ENCODE peak calls at places on chromosomes 4 and X, in eight cellular contexts. One of them, this sample, is unnamed.

GRCh38 chr4:147799986-147800555 is 68.2 kb downstream of the ARHGAP10 start:
- DNase-seq in GM23248: no peak
- DNase-seq in HuH-7: no peak
- DNase-seq in LoVo: no peak
- DNase-seq in mucosa of descending colon: no peak
- DNase-seq in stimulated activated naive B cell treated with anti-CD40 and anti-IgM and Interleukin-4, amounts not matched to agents 10 μg/mL and 1 μg/mL and 100 μg/mL, for 72 hours: peak
- DNase-seq in CD8-positive, alpha-beta memory T cell: peak
- DNase-seq in GM04504: no peak
- DNase-seq in this sample: no peak

GRCh38 chrX:139932077-139932900 is 564 bp downstream of the ATP11C start:
- DNase-seq in GM23248: peak
- DNase-seq in HuH-7: no peak
- DNase-seq in LoVo: peak
- DNase-seq in mucosa of descending colon: peak
- DNase-seq in stimulated activated naive B cell treated with anti-CD40 and anti-IgM and Interleukin-4, amounts not matched to agents 10 μg/mL and 1 μg/mL and 100 μg/mL, for 72 hours: peak
- DNase-seq in CD8-positive, alpha-beta memory T cell: no peak
- DNase-seq in GM04504: no peak
- DNase-seq in this sample: peak

GRCh38 chrX:23803931-23804381 is 21.0 kb downstream of the SAT1 start:
- DNase-seq in GM23248: peak
- DNase-seq in HuH-7: no peak
- DNase-seq in LoVo: peak
- DNase-seq in mucosa of descending colon: peak
- DNase-seq in stimulated activated naive B cell treated with anti-CD40 and anti-IgM and Interleukin-4, amounts not matched to agents 10 μg/mL and 1 μg/mL and 100 μg/mL, for 72 hours: no peak
- DNase-seq in CD8-positive, alpha-beta memory T cell: no peak
- DNase-seq in GM04504: no peak
- DNase-seq in this sample: peak

GRCh38 chr4:85243857-85244256 is 231.1 kb upstream of the ARHGAP24 start:
- DNase-seq in GM23248: no peak
- DNase-seq in HuH-7: no peak
- DNase-seq in LoVo: no peak
- DNase-seq in mucosa of descending colon: no peak
- DNase-seq in stimulated activated naive B cell treated with anti-CD40 and anti-IgM and Interleukin-4, amounts not matched to agents 10 μg/mL and 1 μg/mL and 100 μg/mL, for 72 hours: no peak
- DNase-seq in CD8-positive, alpha-beta memory T cell: no peak
- DNase-seq in GM04504: no peak
- DNase-seq in this sample: no peak

GRCh38 chrX:143757375-143757774 is 36.8 kb upstream of the SPANXN2 start:
- DNase-seq in GM23248: no peak
- DNase-seq in HuH-7: no peak
- DNase-seq in LoVo: no peak
- DNase-seq in mucosa of descending colon: no peak
- DNase-seq in stimulated activated naive B cell treated with anti-CD40 and anti-IgM and Interleukin-4, amounts not matched to agents 10 μg/mL and 1 μg/mL and 100 μg/mL, for 72 hours: no peak
- DNase-seq in CD8-positive, alpha-beta memory T cell: no peak
- DNase-seq in GM04504: no peak
- DNase-seq in this sample: no peak

GRCh38 chr4:157983300-157983699 is 189.5 kb downstream of the GASK1B start:
- DNase-seq in GM23248: peak
- DNase-seq in HuH-7: no peak
- DNase-seq in LoVo: no peak
- DNase-seq in mucosa of descending colon: no peak
- DNase-seq in stimulated activated naive B cell treated with anti-CD40 and anti-IgM and Interleukin-4, amounts not matched to agents 10 μg/mL and 1 μg/mL and 100 μg/mL, for 72 hours: no peak
- DNase-seq in CD8-positive, alpha-beta memory T cell: no peak
- DNase-seq in GM04504: no peak
- DNase-seq in this sample: no peak

GRCh38 chr4:15493411-15493810 is 23.7 kb downstream of the CC2D2A start:
- DNase-seq in GM23248: no peak
- DNase-seq in HuH-7: no peak
- DNase-seq in LoVo: no peak
- DNase-seq in mucosa of descending colon: no peak
- DNase-seq in stimulated activated naive B cell treated with anti-CD40 and anti-IgM and Interleukin-4, amounts not matched to agents 10 μg/mL and 1 μg/mL and 100 μg/mL, for 72 hours: no peak
- DNase-seq in CD8-positive, alpha-beta memory T cell: no peak
- DNase-seq in GM04504: no peak
- DNase-seq in this sample: no peak

GRCh38 chrX:55867708-55868107 is 150.2 kb downstream of the RRAGB start:
- DNase-seq in GM23248: no peak
- DNase-seq in HuH-7: no peak
- DNase-seq in LoVo: no peak
- DNase-seq in mucosa of descending colon: no peak
- DNase-seq in stimulated activated naive B cell treated with anti-CD40 and anti-IgM and Interleukin-4, amounts not matched to agents 10 μg/mL and 1 μg/mL and 100 μg/mL, for 72 hours: no peak
- DNase-seq in CD8-positive, alpha-beta memory T cell: no peak
- DNase-seq in GM04504: no peak
- DNase-seq in this sample: no peak

GRCh38 chrX:78886550-78886949 is 58.6 kb upstream of the P2RY10 start:
- DNase-seq in GM23248: peak
- DNase-seq in HuH-7: no peak
- DNase-seq in LoVo: no peak
- DNase-seq in mucosa of descending colon: no peak
- DNase-seq in stimulated activated naive B cell treated with anti-CD40 and anti-IgM and Interleukin-4, amounts not matched to agents 10 μg/mL and 1 μg/mL and 100 μg/mL, for 72 hours: no peak
- DNase-seq in CD8-positive, alpha-beta memory T cell: peak
- DNase-seq in GM04504: peak
- DNase-seq in this sample: no peak

GRCh38 chrX:72297953-72298730 is 7.6 kb downstream of the CITED1 start:
- DNase-seq in GM23248: peak
- DNase-seq in HuH-7: peak
- DNase-seq in LoVo: no peak
- DNase-seq in mucosa of descending colon: no peak
- DNase-seq in stimulated activated naive B cell treated with anti-CD40 and anti-IgM and Interleukin-4, amounts not matched to agents 10 μg/mL and 1 μg/mL and 100 μg/mL, for 72 hours: no peak
- DNase-seq in CD8-positive, alpha-beta memory T cell: no peak
- DNase-seq in GM04504: no peak
- DNase-seq in this sample: no peak

GRCh38 chrX:149570668-149571067 is 16.6 kb downstream of the MAGEA9B start:
- DNase-seq in GM23248: peak
- DNase-seq in HuH-7: no peak
- DNase-seq in LoVo: no peak
- DNase-seq in mucosa of descending colon: no peak
- DNase-seq in stimulated activated naive B cell treated with anti-CD40 and anti-IgM and Interleukin-4, amounts not matched to agents 10 μg/mL and 1 μg/mL and 100 μg/mL, for 72 hours: no peak
- DNase-seq in CD8-positive, alpha-beta memory T cell: no peak
- DNase-seq in GM04504: peak
- DNase-seq in this sample: no peak

GRCh38 chrX:40644821-40645358 is 2.5 kb downstream of the CXorf38 start:
- DNase-seq in GM23248: peak
- DNase-seq in HuH-7: peak
- DNase-seq in LoVo: peak
- DNase-seq in mucosa of descending colon: peak
- DNase-seq in stimulated activated naive B cell treated with anti-CD40 and anti-IgM and Interleukin-4, amounts not matched to agents 10 μg/mL and 1 μg/mL and 100 μg/mL, for 72 hours: peak
- DNase-seq in CD8-positive, alpha-beta memory T cell: peak
- DNase-seq in GM04504: peak
- DNase-seq in this sample: peak

GRCh38 chrX:110691446-110691845 is 104.2 kb downstream of the CHRDL1 start:
- DNase-seq in GM23248: peak
- DNase-seq in HuH-7: no peak
- DNase-seq in LoVo: no peak
- DNase-seq in mucosa of descending colon: no peak
- DNase-seq in stimulated activated naive B cell treated with anti-CD40 and anti-IgM and Interleukin-4, amounts not matched to agents 10 μg/mL and 1 μg/mL and 100 μg/mL, for 72 hours: no peak
- DNase-seq in CD8-positive, alpha-beta memory T cell: no peak
- DNase-seq in GM04504: no peak
- DNase-seq in this sample: no peak

GRCh38 chrX:44872319-44872816 is 620 bp upstream of the KDM6A start:
- DNase-seq in GM23248: peak
- DNase-seq in HuH-7: peak
- DNase-seq in LoVo: no peak
- DNase-seq in mucosa of descending colon: peak
- DNase-seq in stimulated activated naive B cell treated with anti-CD40 and anti-IgM and Interleukin-4, amounts not matched to agents 10 μg/mL and 1 μg/mL and 100 μg/mL, for 72 hours: no peak
- DNase-seq in CD8-positive, alpha-beta memory T cell: peak
- DNase-seq in GM04504: no peak
- DNase-seq in this sample: no peak

GRCh38 chrX:133991814-133992213 is 6.4 kb upstream of the GPC3 start:
- DNase-seq in GM23248: no peak
- DNase-seq in HuH-7: no peak
- DNase-seq in LoVo: no peak
- DNase-seq in mucosa of descending colon: no peak
- DNase-seq in stimulated activated naive B cell treated with anti-CD40 and anti-IgM and Interleukin-4, amounts not matched to agents 10 μg/mL and 1 μg/mL and 100 μg/mL, for 72 hours: no peak
- DNase-seq in CD8-positive, alpha-beta memory T cell: no peak
- DNase-seq in GM04504: no peak
- DNase-seq in this sample: no peak

GRCh38 chr4:16225681-16225995 is 633 bp downstream of the TAPT1 start:
- DNase-seq in GM23248: no peak
- DNase-seq in HuH-7: no peak
- DNase-seq in LoVo: no peak
- DNase-seq in mucosa of descending colon: no peak
- DNase-seq in stimulated activated naive B cell treated with anti-CD40 and anti-IgM and Interleukin-4, amounts not matched to agents 10 μg/mL and 1 μg/mL and 100 μg/mL, for 72 hours: no peak
- DNase-seq in CD8-positive, alpha-beta memory T cell: no peak
- DNase-seq in GM04504: no peak
- DNase-seq in this sample: no peak

GRCh38 chr4:15353207-15353606 is 74.6 kb upstream of the C1QTNF7 start:
- DNase-seq in GM23248: no peak
- DNase-seq in HuH-7: no peak
- DNase-seq in LoVo: no peak
- DNase-seq in mucosa of descending colon: no peak
- DNase-seq in stimulated activated naive B cell treated with anti-CD40 and anti-IgM and Interleukin-4, amounts not matched to agents 10 μg/mL and 1 μg/mL and 100 μg/mL, for 72 hours: no peak
- DNase-seq in CD8-positive, alpha-beta memory T cell: no peak
- DNase-seq in GM04504: no peak
- DNase-seq in this sample: no peak

This sample was measured in left ventricle myocardium superior.